ENCODE peak calls at places on chromosomes 11 and 22, in ten cellular contexts. One of them, this sample, is unnamed.

GRCh38 chr11:72943664-72944063 is 129.5 kb downstream of the ATG16L2 start:
- ATAC-seq in CD4-positive, alpha-beta T cell: no peak
- ATAC-seq in stimulated activated memory B cell treated with anti-CD40 and anti-IgM and Interleukin-4, amounts not matched to agents 10 μg/mL and 1 μg/mL and 100 μg/mL, for 72 hours: no peak
- ATAC-seq in activated B cell treated with CpG ODN at 0.5 μM for 24 hours: no peak
- ATAC-seq in omental fat pad: no peak
- ATAC-seq in gastrocnemius medialis: no peak
- ATAC-seq in sciatic nerve: no peak
- ATAC-seq in activated naive CD8-positive, alpha-beta T cell treated with anti-CD3 and anti-CD28 coated beads, Interleukin-2, amount 50 U/mL, for 24 hours: no peak
- ATAC-seq in lower lobe of right lung: no peak
- ATAC-seq in activated T-cell treated with anti-CD3 and anti-CD28 coated beads, Interleukin-2, amount 50 U/mL, for 4 hours: no peak
- ATAC-seq in this sample: no peak

GRCh38 chr22:26672060-26672471 is 14.7 kb downstream of the MIAT start:
- ATAC-seq in activated naive CD8-positive, alpha-beta T cell treated with anti-CD3 and anti-CD28 coated beads, Interleukin-2, amount 50 U/mL, for 24 hours: peak; percentile 18
- ATAC-seq in activated B cell treated with CpG ODN at 0.5 μM for 24 hours: no peak
- ATAC-seq in sciatic nerve: no peak
- ATAC-seq in gastrocnemius medialis: no peak
- ATAC-seq in activated T-cell treated with anti-CD3 and anti-CD28 coated beads, Interleukin-2, amount 50 U/mL, for 4 hours: peak; percentile 14
- ATAC-seq in lower lobe of right lung: no peak
- ATAC-seq in CD4-positive, alpha-beta T cell: peak; percentile 25
- ATAC-seq in stimulated activated memory B cell treated with anti-CD40 and anti-IgM and Interleukin-4, amounts not matched to agents 10 μg/mL and 1 μg/mL and 100 μg/mL, for 72 hours: peak; percentile 28
- ATAC-seq in omental fat pad: no peak
- ATAC-seq in this sample: no peak

GRCh38 chr11:16905375-16905774 is 108.8 kb downstream of the PLEKHA7 start:
- ATAC-seq in gastrocnemius medialis: no peak
- ATAC-seq in activated T-cell treated with anti-CD3 and anti-CD28 coated beads, Interleukin-2, amount 50 U/mL, for 4 hours: no peak
- ATAC-seq in sciatic nerve: no peak
- ATAC-seq in omental fat pad: no peak
- ATAC-seq in stimulated activated memory B cell treated with anti-CD40 and anti-IgM and Interleukin-4, amounts not matched to agents 10 μg/mL and 1 μg/mL and 100 μg/mL, for 72 hours: no peak
- ATAC-seq in lower lobe of right lung: no peak
- ATAC-seq in activated B cell treated with CpG ODN at 0.5 μM for 24 hours: no peak
- ATAC-seq in CD4-positive, alpha-beta T cell: no peak
- ATAC-seq in activated naive CD8-positive, alpha-beta T cell treated with anti-CD3 and anti-CD28 coated beads, Interleukin-2, amount 50 U/mL, for 24 hours: no peak
- ATAC-seq in this sample: no peak

GRCh38 chr22:18933914-18934313 is 2.2 kb downstream of the PRODH start:
- ATAC-seq in activated T-cell treated with anti-CD3 and anti-CD28 coated beads, Interleukin-2, amount 50 U/mL, for 4 hours: no peak
- ATAC-seq in activated naive CD8-positive, alpha-beta T cell treated with anti-CD3 and anti-CD28 coated beads, Interleukin-2, amount 50 U/mL, for 24 hours: peak; percentile 58
- ATAC-seq in CD4-positive, alpha-beta T cell: no peak
- ATAC-seq in stimulated activated memory B cell treated with anti-CD40 and anti-IgM and Interleukin-4, amounts not matched to agents 10 μg/mL and 1 μg/mL and 100 μg/mL, for 72 hours: no peak
- ATAC-seq in omental fat pad: no peak
- ATAC-seq in sciatic nerve: no peak
- ATAC-seq in gastrocnemius medialis: no peak
- ATAC-seq in activated B cell treated with CpG ODN at 0.5 μM for 24 hours: no peak
- ATAC-seq in lower lobe of right lung: peak; percentile 43
- ATAC-seq in this sample: no peak

GRCh38 chr11:13110929-13111812 is 102.1 kb downstream of the RASSF10 start:
- ATAC-seq in omental fat pad: no peak
- ATAC-seq in lower lobe of right lung: no peak
- ATAC-seq in activated naive CD8-positive, alpha-beta T cell treated with anti-CD3 and anti-CD28 coated beads, Interleukin-2, amount 50 U/mL, for 24 hours: no peak
- ATAC-seq in CD4-positive, alpha-beta T cell: no peak
- ATAC-seq in activated B cell treated with CpG ODN at 0.5 μM for 24 hours: no peak
- ATAC-seq in sciatic nerve: no peak
- ATAC-seq in gastrocnemius medialis: no peak
- ATAC-seq in activated T-cell treated with anti-CD3 and anti-CD28 coated beads, Interleukin-2, amount 50 U/mL, for 4 hours: no peak
- ATAC-seq in stimulated activated memory B cell treated with anti-CD40 and anti-IgM and Interleukin-4, amounts not matched to agents 10 μg/mL and 1 μg/mL and 100 μg/mL, for 72 hours: no peak
- ATAC-seq in this sample: peak; percentile 67

GRCh38 chr11:90176069-90176468 is 41.6 kb downstream of the NAALAD2 start:
- ATAC-seq in activated T-cell treated with anti-CD3 and anti-CD28 coated beads, Interleukin-2, amount 50 U/mL, for 4 hours: no peak
- ATAC-seq in gastrocnemius medialis: no peak
- ATAC-seq in omental fat pad: no peak
- ATAC-seq in activated B cell treated with CpG ODN at 0.5 μM for 24 hours: no peak
- ATAC-seq in sciatic nerve: no peak
- ATAC-seq in stimulated activated memory B cell treated with anti-CD40 and anti-IgM and Interleukin-4, amounts not matched to agents 10 μg/mL and 1 μg/mL and 100 μg/mL, for 72 hours: no peak
- ATAC-seq in CD4-positive, alpha-beta T cell: no peak
- ATAC-seq in activated naive CD8-positive, alpha-beta T cell treated with anti-CD3 and anti-CD28 coated beads, Interleukin-2, amount 50 U/mL, for 24 hours: no peak
- ATAC-seq in lower lobe of right lung: no peak
- ATAC-seq in this sample: no peak

GRCh38 chr11:17259519-17259918 is 17.0 kb upstream of the NUCB2 start:
- ATAC-seq in sciatic nerve: no peak
- ATAC-seq in activated naive CD8-positive, alpha-beta T cell treated with anti-CD3 and anti-CD28 coated beads, Interleukin-2, amount 50 U/mL, for 24 hours: peak; percentile 29
- ATAC-seq in activated B cell treated with CpG ODN at 0.5 μM for 24 hours: no peak
- ATAC-seq in gastrocnemius medialis: no peak
- ATAC-seq in stimulated activated memory B cell treated with anti-CD40 and anti-IgM and Interleukin-4, amounts not matched to agents 10 μg/mL and 1 μg/mL and 100 μg/mL, for 72 hours: no peak
- ATAC-seq in CD4-positive, alpha-beta T cell: no peak
- ATAC-seq in lower lobe of right lung: no peak
- ATAC-seq in omental fat pad: no peak
- ATAC-seq in activated T-cell treated with anti-CD3 and anti-CD28 coated beads, Interleukin-2, amount 50 U/mL, for 4 hours: no peak
- ATAC-seq in this sample: no peak

GRCh38 chr11:73870261-73870660 is 6.4 kb downstream of the COA4 start:
- ATAC-seq in activated T-cell treated with anti-CD3 and anti-CD28 coated beads, Interleukin-2, amount 50 U/mL, for 4 hours: no peak
- ATAC-seq in activated B cell treated with CpG ODN at 0.5 μM for 24 hours: no peak
- ATAC-seq in lower lobe of right lung: no peak
- ATAC-seq in activated naive CD8-positive, alpha-beta T cell treated with anti-CD3 and anti-CD28 coated beads, Interleukin-2, amount 50 U/mL, for 24 hours: no peak
- ATAC-seq in stimulated activated memory B cell treated with anti-CD40 and anti-IgM and Interleukin-4, amounts not matched to agents 10 μg/mL and 1 μg/mL and 100 μg/mL, for 72 hours: no peak
- ATAC-seq in CD4-positive, alpha-beta T cell: no peak
- ATAC-seq in sciatic nerve: no peak
- ATAC-seq in gastrocnemius medialis: no peak
- ATAC-seq in omental fat pad: no peak
- ATAC-seq in this sample: no peak

GRCh38 chr11:27926981-27927481 is 180.9 kb downstream of the KIF18A start:
- ATAC-seq in omental fat pad: no peak
- ATAC-seq in stimulated activated memory B cell treated with anti-CD40 and anti-IgM and Interleukin-4, amounts not matched to agents 10 μg/mL and 1 μg/mL and 100 μg/mL, for 72 hours: no peak
- ATAC-seq in activated naive CD8-positive, alpha-beta T cell treated with anti-CD3 and anti-CD28 coated beads, Interleukin-2, amount 50 U/mL, for 24 hours: no peak
- ATAC-seq in CD4-positive, alpha-beta T cell: no peak
- ATAC-seq in activated B cell treated with CpG ODN at 0.5 μM for 24 hours: no peak
- ATAC-seq in activated T-cell treated with anti-CD3 and anti-CD28 coated beads, Interleukin-2, amount 50 U/mL, for 4 hours: no peak
- ATAC-seq in sciatic nerve: no peak
- ATAC-seq in lower lobe of right lung: no peak
- ATAC-seq in gastrocnemius medialis: no peak
- ATAC-seq in this sample: no peak

GRCh38 chr11:1741741-1742140 is 8.7 kb downstream of the IFITM10 start:
- ATAC-seq in lower lobe of right lung: no peak
- ATAC-seq in gastrocnemius medialis: no peak
- ATAC-seq in activated T-cell treated with anti-CD3 and anti-CD28 coated beads, Interleukin-2, amount 50 U/mL, for 4 hours: no peak
- ATAC-seq in activated naive CD8-positive, alpha-beta T cell treated with anti-CD3 and anti-CD28 coated beads, Interleukin-2, amount 50 U/mL, for 24 hours: no peak
- ATAC-seq in activated B cell treated with CpG ODN at 0.5 μM for 24 hours: no peak
- ATAC-seq in CD4-positive, alpha-beta T cell: no peak
- ATAC-seq in sciatic nerve: no peak
- ATAC-seq in stimulated activated memory B cell treated with anti-CD40 and anti-IgM and Interleukin-4, amounts not matched to agents 10 μg/mL and 1 μg/mL and 100 μg/mL, for 72 hours: no peak
- ATAC-seq in omental fat pad: no peak
- ATAC-seq in this sample: no peak

GRCh38 chr11:125662689-125663088 is 18.0 kb downstream of the ACRV1 start:
- ATAC-seq in lower lobe of right lung: no peak
- ATAC-seq in omental fat pad: no peak
- ATAC-seq in stimulated activated memory B cell treated with anti-CD40 and anti-IgM and Interleukin-4, amounts not matched to agents 10 μg/mL and 1 μg/mL and 100 μg/mL, for 72 hours: no peak
- ATAC-seq in gastrocnemius medialis: no peak
- ATAC-seq in CD4-positive, alpha-beta T cell: no peak
- ATAC-seq in activated T-cell treated with anti-CD3 and anti-CD28 coated beads, Interleukin-2, amount 50 U/mL, for 4 hours: no peak
- ATAC-seq in activated naive CD8-positive, alpha-beta T cell treated with anti-CD3 and anti-CD28 coated beads, Interleukin-2, amount 50 U/mL, for 24 hours: no peak
- ATAC-seq in activated B cell treated with CpG ODN at 0.5 μM for 24 hours: no peak
- ATAC-seq in sciatic nerve: no peak
- ATAC-seq in this sample: no peak

GRCh38 chr22:50238755-50239154 is 6.1 kb downstream of the TUBGCP6 start:
- ATAC-seq in activated B cell treated with CpG ODN at 0.5 μM for 24 hours: no peak
- ATAC-seq in lower lobe of right lung: no peak
- ATAC-seq in CD4-positive, alpha-beta T cell: no peak
- ATAC-seq in activated naive CD8-positive, alpha-beta T cell treated with anti-CD3 and anti-CD28 coated beads, Interleukin-2, amount 50 U/mL, for 24 hours: no peak
- ATAC-seq in omental fat pad: no peak
- ATAC-seq in stimulated activated memory B cell treated with anti-CD40 and anti-IgM and Interleukin-4, amounts not matched to agents 10 μg/mL and 1 μg/mL and 100 μg/mL, for 72 hours: no peak
- ATAC-seq in sciatic nerve: no peak
- ATAC-seq in gastrocnemius medialis: no peak
- ATAC-seq in activated T-cell treated with anti-CD3 and anti-CD28 coated beads, Interleukin-2, amount 50 U/mL, for 4 hours: no peak
- ATAC-seq in this sample: no peak

GRCh38 chr11:69965821-69966582 is 112.1 kb upstream of the ANO1 start:
- ATAC-seq in sciatic nerve: no peak
- ATAC-seq in lower lobe of right lung: no peak
- ATAC-seq in activated B cell treated with CpG ODN at 0.5 μM for 24 hours: no peak
- ATAC-seq in CD4-positive, alpha-beta T cell: no peak
- ATAC-seq in activated T-cell treated with anti-CD3 and anti-CD28 coated beads, Interleukin-2, amount 50 U/mL, for 4 hours: no peak
- ATAC-seq in omental fat pad: no peak
- ATAC-seq in gastrocnemius medialis: no peak
- ATAC-seq in stimulated activated memory B cell treated with anti-CD40 and anti-IgM and Interleukin-4, amounts not matched to agents 10 μg/mL and 1 μg/mL and 100 μg/mL, for 72 hours: no peak
- ATAC-seq in activated naive CD8-positive, alpha-beta T cell treated with anti-CD3 and anti-CD28 coated beads, Interleukin-2, amount 50 U/mL, for 24 hours: no peak
- ATAC-seq in this sample: no peak